ENCODE peak calls at places on chromosomes 6 and 20, in six cellular contexts. F is AG08396; T is stimulated activated CD4-positive, alpha-beta T cell treated with anti-CD3 and anti-CD28 coated beads, Interleukin-12 subunit alpha, Interleukin-12 subunit beta, amount 100 ng/mL, for 24 hours; M is Calu3; K is activated T-helper 1 cell treated with anti-CD3 and anti-CD28 coated beads, Interleukin-12 subunit alpha, Interleukin-12 subunit beta, Interleukin-2, Interleukin-4 antibody, amounts not matched to agents 30 ng/mL and 10 ng/mL and 1 ng/mL, durations not matched to agents 14 hours and 24 hours and 36 hours; U is GM12865. X is an unnamed sample.

GRCh38 chr6:41344865-41345264 is 9.5 kb downstream of the NCR2 start:
- DNase-seq in T (no peak), U (peak), F (no peak), K (peak), M (no peak), X (no peak)

GRCh38 chr20:32291166-32291565 is 13.7 kb downstream of the KIF3B start:
- DNase-seq in M (no peak), F (no peak), U (no peak), T (no peak), K (no peak), X (no peak)

GRCh38 chr20:39857188-39857587 is 831.8 kb downstream of the MAFB start:
- DNase-seq in F (no peak), T (no peak), U (no peak), K (no peak), M (no peak), X (no peak)

GRCh38 chr6:22025468-22026159 is 271.2 kb downstream of the PRL start:
- DNase-seq in F (peak), M (no peak), T (no peak), K (peak), U (peak), X (peak)

GRCh38 chr20:43662943-43663655 is 3.8 kb upstream of the MYBL2 start:
- DNase-seq in U (no peak), F (no peak), T (no peak), M (no peak), K (no peak), X (no peak)

GRCh38 chr20:409697-410559 is 1.8 kb downstream of the RBCK1 start:
- DNase-seq in U (peak), K (no peak), M (no peak), F (no peak), T (no peak), X (no peak)

GRCh38 chr6:132011582-132011981 is 60.4 kb upstream of the CCN2 start:
- DNase-seq in F (no peak), U (no peak), K (no peak), M (no peak), T (no peak), X (no peak)

GRCh38 chr20:53805895-53806384 is 212.3 kb upstream of the ZNF217 start:
- DNase-seq in F (peak), K (no peak), T (no peak), U (no peak), M (peak), X (no peak)

GRCh38 chr6:14910692-14911547 is 334.9 kb upstream of the JARID2 start:
- DNase-seq in M (no peak), T (no peak), U (peak), F (no peak), K (peak), X (peak)

GRCh38 chr20:17499041-17499440 is 32.1 kb downstream of the BFSP1 start:
- DNase-seq in K (no peak), F (no peak), U (no peak), M (no peak), T (no peak), X (no peak)

GRCh38 chr6:143616741-143617140 is 61.0 kb upstream of the PHACTR2 start:
- DNase-seq in T (no peak), K (no peak), F (no peak), U (no peak), M (no peak), X (no peak)

GRCh38 chr20:32278199-32278643 is 770 bp downstream of the KIF3B start:
- DNase-seq in K (no peak), T (no peak), M (no peak), U (peak), F (no peak), X (no peak)

GRCh38 chr20:9555781-9556180 is 41.4 kb downstream of the LAMP5 start:
- DNase-seq in T (no peak), K (no peak), M (no peak), F (peak), U (no peak), X (no peak)

GRCh38 chr6:149324428-149324827 is 6.9 kb downstream of the TAB2 start:
- DNase-seq in U (no peak), K (no peak), T (no peak), M (no peak), F (no peak), X (no peak)

GRCh38 chr6:48471326-48471725 is 360.3 kb upstream of the PTCHD4 start:
- DNase-seq in K (no peak), T (no peak), F (no peak), M (no peak), U (no peak), X (no peak)

GRCh38 chr20:63309261-63310071 is 16.5 kb downstream of the COL20A1 start:
- DNase-seq in T (no peak), U (peak), M (peak), F (peak), K (no peak), X (no peak)

GRCh38 chr20:52083627-52084232 is 107.8 kb downstream of the ZFP64 start:
- DNase-seq in M (peak), T (no peak), U (peak), F (peak), K (peak), X (peak)

GRCh38 chr6:34654061-34654460 is 42.5 kb downstream of the ILRUN start:
- DNase-seq in M (no peak), K (no peak), U (no peak), T (no peak), F (no peak), X (no peak)